ENCODE peak calls at places on chromosomes 5 and 9, in eight cellular contexts. C is NT2/D1; P is activated T-helper 1 cell treated with anti-CD3 and anti-CD28 coated beads, Interleukin-2, amount 50 U/mL, for 16 hours; S is NCI-H2227 treated with DMSO at 0.1 percent for 48 hours; Q is hepatic stellate cell; U is T-helper 2 cell; F is stimulated activated CD4-positive, alpha-beta T cell treated with anti-CD3 and anti-CD28 coated beads, Interleukin-4, amount 100 ng/mL, for 48 hours; Y is CD8-positive, alpha-beta memory T cell. V is an unnamed sample.

GRCh38 chr5:107820339-107820880 is 149.7 kb upstream of the EFNA5 start:
- DNase-seq in C (no peak), P (no peak), S (no peak), Q (no peak), U (no peak), F (no peak), Y (no peak), V (no peak)

GRCh38 chr5:32145378-32145777 is 28.7 kb downstream of the GOLPH3 start:
- DNase-seq in C (no peak), P (no peak), S (no peak), Q (no peak), U (no peak), F (no peak), Y (no peak), V (no peak)

GRCh38 chr9:124781967-124782660 is 5.2 kb downstream of the OLFML2A start:
- DNase-seq in C (no peak), P (no peak), S (no peak), Q (no peak), U (no peak), F (no peak), Y (no peak), V (no peak)

GRCh38 chr5:32538031-32538547 is 47.3 kb upstream of the SUB1 start:
- DNase-seq in C (no peak), P (peak), S (no peak), Q (no peak), U (peak), F (peak), Y (peak), V (no peak)

GRCh38 chr9:72443855-72444254 is 77.6 kb upstream of the TMC1 start:
- DNase-seq in C (no peak), P (no peak), S (no peak), Q (no peak), U (no peak), F (no peak), Y (no peak), V (no peak)

GRCh38 chr5:178872302-178872701 is 12.5 kb downstream of the ZNF354B start:
- DNase-seq in C (no peak), P (no peak), S (no peak), Q (no peak), U (no peak), F (no peak), Y (no peak), V (no peak)

GRCh38 chr5:179852993-179853547 is 5.5 kb downstream of the MRNIP start:
- DNase-seq in C (no peak), P (no peak), S (no peak), Q (no peak), U (no peak), F (no peak), Y (no peak), V (no peak)

GRCh38 chr9:68454579-68455334 is 85.9 kb downstream of the TMEM252 start:
- DNase-seq in C (no peak), P (no peak), S (no peak), Q (no peak), U (no peak), F (no peak), Y (no peak), V (no peak)

GRCh38 chr5:123754903-123755302 is 242.9 kb downstream of the CSNK1G3 start:
- DNase-seq in C (no peak), P (no peak), S (peak), Q (no peak), U (no peak), F (no peak), Y (no peak), V (no peak)

GRCh38 chr9:123043081-123043939 is 9.8 kb downstream of the GPR21 start:
- DNase-seq in C (no peak), P (no peak), S (no peak), Q (no peak), U (no peak), F (no peak), Y (no peak), V (no peak)

GRCh38 chr5:73950441-73950873 is 324.5 kb downstream of the ARHGEF28 start:
- DNase-seq in C (no peak), P (no peak), S (no peak), Q (no peak), U (no peak), F (no peak), Y (no peak), V (no peak)

GRCh38 chr9:2628926-2629325 is 7.3 kb downstream of the VLDLR start:
- DNase-seq in C (no peak), P (no peak), S (no peak), Q (no peak), U (no peak), F (no peak), Y (no peak), V (no peak)

GRCh38 chr9:77764894-77765780 is 117.0 kb upstream of the GNA14 start:
- DNase-seq in C (peak), P (no peak), S (no peak), Q (peak), U (no peak), F (no peak), Y (no peak), V (no peak)

GRCh38 chr5:6875376-6875775 is 162.1 kb downstream of the TENT4A start:
- DNase-seq in C (no peak), P (no peak), S (no peak), Q (no peak), U (no peak), F (no peak), Y (no peak), V (no peak)

GRCh38 chr9:79020266-79020665 is 551.5 kb upstream of the TLE4 start:
- DNase-seq in C (no peak), P (no peak), S (no peak), Q (no peak), U (no peak), F (no peak), Y (no peak), V (no peak)

GRCh38 chr5:165919196-165919595 is 2372.2 kb upstream of the WWC1 start:
- DNase-seq in C (no peak), P (no peak), S (no peak), Q (no peak), U (no peak), F (no peak), Y (no peak), V (no peak)

GRCh38 chr5:138905541-138905940 is 30.4 kb upstream of the LRRTM2 start:
- DNase-seq in C (no peak), P (no peak), S (no peak), Q (peak), U (no peak), F (no peak), Y (no peak), V (no peak)

GRCh38 chr5:59798862-59799667 is 94.5 kb downstream of the PDE4D start:
- DNase-seq in C (no peak), P (no peak), S (no peak), Q (no peak), U (no peak), F (no peak), Y (no peak), V (no peak)

GRCh38 chr5:35924122-35924949 is 14.1 kb downstream of the CAPSL start:
- DNase-seq in C (no peak), P (no peak), S (no peak), Q (peak), U (no peak), F (no peak), Y (no peak), V (no peak)

GRCh38 chr5:57559110-57559635 is 76.6 kb upstream of the ACTBL2 start:
- DNase-seq in C (no peak), P (no peak), S (no peak), Q (no peak), U (no peak), F (no peak), Y (no peak), V (no peak)

GRCh38 chr9:35832814-35833213 is 3.8 kb downstream of the TMEM8B start:
- DNase-seq in C (no peak), P (no peak), S (no peak), Q (no peak), U (no peak), F (no peak), Y (no peak), V (no peak)

V was measured in activated gamma-delta T cell.